ENCODE peak calls at places on chromosome 3, in four cellular contexts. F is astrocyte; L is CD4-positive, alpha-beta memory T cell; J is NT2/D1. G is an unnamed sample. For H3K27me3 and H3K4me1, the result is how much of the 10 kb centered on the place peaks cover.

GRCh38 chr3:194407423-194407822 is 8.4 kb upstream of the GP5 start:
- DNase-seq in F (peak), L (no peak), J (no peak), G (no peak)

GRCh38 chr3:32226875-32227500 is 11.5 kb upstream of the CMTM8 start:
- DNase-seq in L (no peak), J (no peak), F (peak), G (peak)

GRCh38 chr3:66816110-66816761 is 181.9 kb upstream of the KBTBD8 start:
- DNase-seq in F (peak), L (peak), J (peak), G (peak)

GRCh38 chr3:36763850-36764703 is at the start of gene DCLK3:
- DNase-seq in F (no peak), J (no peak), L (no peak), G (peak)

GRCh38 chr3:85090495-85090894 is 131.7 kb downstream of the CADM2 start:
- DNase-seq in J (no peak), F (no peak), L (no peak), G (no peak)

GRCh38 chr3:84960994-84961393 is 2.2 kb downstream of the CADM2 start:
- DNase-seq in F (no peak), J (no peak), L (no peak), G (no peak)

GRCh38 chr3:105458518-105459215 is 92.0 kb downstream of the ALCAM start:
- DNase-seq in L (no peak), F (peak), J (no peak), G (no peak)

GRCh38 chr3:178084938-178085816 is 451.1 kb upstream of the KCNMB2 start:
- DNase-seq in F (peak), L (peak), J (peak), G (no peak)

GRCh38 chr3:112686360-112686759 is 45.4 kb upstream of the CCDC80 start:
- DNase-seq in F (no peak), J (peak), L (no peak), G (peak)

GRCh38 chr3:173745952-173746682 is 348.6 kb downstream of the NLGN1 start:
- DNase-seq in J (no peak), L (no peak), F (peak), G (no peak)

GRCh38 chr3:127674099-127674792 is 1.5 kb downstream of the ABTB1 start:
- DNase-seq in L (no peak), F (no peak), J (no peak), G (no peak)

GRCh38 chr3:5754602-5755001 is 567.1 kb downstream of the EDEM1 start:
- DNase-seq in F (no peak), L (no peak), J (no peak), G (no peak)

GRCh38 chr3:45528429-45528828 is 66.1 kb upstream of the LIMD1 start:
- DNase-seq in L (no peak), J (no peak), F (peak), G (no peak)

GRCh38 chr3:128605091-128606046 is 45.2 kb downstream of the RPN1 start:
- DNase-seq in J (no peak), L (no peak), F (no peak), G (no peak)

GRCh38 chr3:63343674-63344073 is 65.6 kb downstream of the SYNPR start:
- DNase-seq in J (peak), F (peak), L (peak), G (peak)

GRCh38 chr3:4849739-4850138 is 129.5 kb upstream of the BHLHE40 start:
- DNase-seq in J (no peak), L (no peak), F (no peak), G (no peak)

GRCh38 chr3:18891641-18892040 is 256.7 kb upstream of the KCNH8 start:
- DNase-seq in F (no peak), J (no peak), L (peak), G (no peak)

GRCh38 chr3:34012102-34012461 is 213.7 kb downstream of the PDCD6IP start:
- DNase-seq in J (peak), F (peak), L (no peak), G (no peak)

GRCh38 chr3:94776401-94776915 is 713.6 kb downstream of the NSUN3 start:
- DNase-seq in F (no peak), J (no peak), L (no peak), G (no peak)

GRCh38 chr3:53384465-53385277 is 37.3 kb upstream of the DCP1A start:
- DNase-seq in L (no peak), J (no peak), F (no peak), G (no peak)

GRCh38 chr3:128297401-128298138 is 144.3 kb downstream of the EEFSEC start:
- DNase-seq in F (no peak), J (no peak), L (no peak), G (no peak)

GRCh38 chr3:37338500-37338899 is 164.1 kb upstream of the LRRFIP2 start:
- DNase-seq in L (no peak), F (no peak), J (no peak), G (no peak)

GRCh38 chr3:41579861-41580260 is 380.6 kb downstream of the CTNNB1 start:
- DNase-seq in F (no peak), J (no peak), L (no peak), G (no peak)

GRCh38 chr3:65854606-65855304 is 184.0 kb downstream of the MAGI1 start:
- DNase-seq in F (peak), L (no peak), J (no peak), G (no peak)

GRCh38 chr3:31408720-31409119 is 124.0 kb upstream of the STT3B start:
- DNase-seq in L (no peak), J (no peak), F (no peak), G (no peak)

GRCh38 chr3:128922804-128923459 is 43.5 kb downstream of the ACAD9 start:
- DNase-seq in J (no peak), F (no peak), L (peak), G (no peak)

GRCh38 chr3:42493126-42493797 is 9.2 kb upstream of the VIPR1 start:
- DNase-seq in L (no peak), F (no peak), J (no peak), G (peak)

GRCh38 chr3:4748127-4748526 is 231.1 kb upstream of the BHLHE40 start:
- DNase-seq in J (no peak), L (no peak), F (no peak), G (no peak)

GRCh38 chr3:155080692-155081091 is 573 bp downstream of the MME start:
- DNase-seq in F (no peak), J (no peak), L (no peak), G (no peak)

GRCh38 chr3:107641572-107642307 is 119.0 kb downstream of the BBX start:
- DNase-seq in L (no peak), J (no peak), F (no peak), G (peak)

GRCh38 chr3:62098646-62099365 is 274.5 kb downstream of the FEZF2 start:
- DNase-seq in J (no peak), L (no peak), F (peak), G (no peak)

GRCh38 chr3:81951106-81951505 is 189.7 kb upstream of the GBE1 start:
- DNase-seq in J (no peak), L (no peak), F (no peak), G (no peak)

GRCh38 chr3:30597131-30597768 is 9.2 kb upstream of the TGFBR2 start:
- DNase-seq in J (no peak), F (peak), L (no peak), G (no peak)

GRCh38 chr3:133838296-133838789 is 32.7 kb downstream of the SRPRB start:
- DNase-seq in J (no peak), F (no peak), L (no peak), G (no peak)

GRCh38 chr3:134852893-134853351 is 57.9 kb downstream of the EPHB1 start:
- DNase-seq in L (no peak), J (no peak), F (no peak), G (no peak)

GRCh38 chr3:23762214-23763039 is 43.3 kb upstream of the UBE2E1 start:
- DNase-seq in F (peak), L (no peak), J (no peak), G (no peak)

GRCh38 chr3:107627962-107628542 is 105.3 kb downstream of the BBX start:
- DNase-seq in J (no peak), L (no peak), F (no peak), G (no peak)

GRCh38 chr3:136105044-136105443 is 91.1 kb downstream of the MSL2 start:
- DNase-seq in L (no peak), F (no peak), J (no peak), G (no peak)

DNA sequence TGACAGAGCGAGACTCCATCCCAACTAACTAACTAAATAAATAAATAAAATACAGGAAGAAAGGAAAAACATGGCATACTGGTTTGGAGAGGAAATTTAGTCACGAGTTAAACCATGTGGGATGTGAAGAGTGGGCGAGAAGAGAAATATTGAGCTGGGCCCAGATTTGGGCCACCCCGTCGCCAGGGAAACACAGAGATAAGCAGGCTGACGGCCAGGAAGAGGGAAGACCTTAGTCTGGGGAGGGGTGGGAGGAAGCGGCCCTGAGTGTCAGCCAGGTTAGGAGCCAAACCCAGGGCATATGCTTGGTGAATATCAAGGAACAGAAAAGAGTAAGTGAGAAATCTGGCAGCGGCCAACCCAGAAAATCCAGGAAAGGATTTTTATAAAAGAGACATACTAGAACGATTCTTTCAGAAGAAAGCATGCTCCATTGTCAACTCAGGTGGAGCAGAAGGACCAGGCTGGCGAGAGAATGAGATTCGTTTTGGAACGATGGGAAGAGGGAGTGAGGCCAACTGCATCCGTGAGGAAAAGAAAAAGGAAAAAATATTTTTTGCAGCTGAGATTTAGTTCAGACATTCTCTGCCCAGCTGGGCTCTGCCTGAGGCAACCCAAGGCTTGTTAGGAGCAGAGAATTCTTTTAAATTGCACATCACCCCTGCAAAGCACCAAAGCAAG is 59.2 kb upstream of the RAD18 start:
- DNase-seq in J (no peak), F (no peak), L (no peak), G (no peak)
- H3K4me3 ChIP-seq in J (no peak), F (no peak), L (no peak), G (no peak)

DNA sequence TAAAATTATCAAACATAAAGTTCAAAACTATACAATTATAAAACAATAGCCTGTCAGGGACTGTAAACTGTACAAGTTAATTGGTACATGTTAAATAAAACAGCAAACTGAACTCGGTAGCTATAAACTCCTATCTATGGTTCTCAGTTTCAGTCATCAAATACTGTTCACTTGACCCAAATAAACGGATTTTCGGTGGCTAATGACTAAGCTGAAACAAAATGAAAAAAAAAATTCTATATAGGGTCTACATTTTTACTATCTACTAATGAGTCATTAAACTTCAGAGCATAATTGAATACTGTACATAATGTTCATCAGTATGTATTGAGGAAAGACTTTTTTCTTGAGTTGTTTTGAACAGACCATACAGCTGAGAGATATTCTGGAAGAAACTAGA is 6.6 kb downstream of the PROK2 start:
- DNase-seq in J (no peak), F (no peak), L (no peak), G (no peak)
- H3K27me3 ChIP-seq in J (under half), F (under half), L (under half), G (under half)

DNA sequence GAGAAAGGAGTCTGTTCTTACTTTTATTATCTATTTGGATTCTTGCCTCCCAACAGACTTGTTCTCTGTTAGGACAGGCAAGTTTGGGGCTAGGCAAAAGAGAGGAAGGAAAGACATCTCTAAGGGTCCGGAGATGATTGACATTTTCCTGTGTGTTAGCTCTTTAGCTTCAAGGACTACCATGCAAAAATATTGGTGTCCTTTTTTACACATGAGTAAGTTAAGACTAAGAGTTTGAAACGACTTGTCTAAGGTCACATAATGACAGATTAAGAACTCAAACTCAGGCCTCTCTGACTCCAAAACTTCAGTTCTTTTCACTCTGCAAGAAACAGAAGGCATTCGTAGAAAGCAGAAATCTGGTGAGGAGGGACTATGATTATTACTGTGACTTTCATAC is 5.9 kb downstream of the LMCD1 start:
- DNase-seq in L (no peak), F (no peak), J (no peak), G (no peak)
- H3K4me1 ChIP-seq in L (under half), F (half or more), J (under half), G (under half)

GRCh38 chr3:35641920-35642532 is 2.7 kb downstream of the ARPP21 start:
- DNase-seq in J (no peak), F (no peak), L (no peak), G (no peak)
- H3K4me3 ChIP-seq in J (no peak), F (no peak), L (no peak), G (no peak)

GRCh38 chr3:123353227-123353851 is 95.6 kb downstream of the ADCY5 start:
- DNase-seq in J (no peak), F (no peak), L (no peak), G (no peak)
- H3K27me3 ChIP-seq in J (under half), F (under half), L (under half), G (under half)

GRCh38 chr3:187587012-187587544 is 83.1 kb downstream of the SST start:
- DNase-seq in L (no peak), F (no peak), J (no peak), G (no peak)
- H3K4me1 ChIP-seq in L (under half), F (under half), J (under half), G (under half)

G was measured in HAP-1.